ENCODE peak calls at places on chromosomes 13 and 19, in seven cellular contexts. One of them, this sample, is unnamed.

GRCh38 chr19:1261863-1262686 is 7.1 kb upstream of the CIRBP start:
- DNase-seq in CD8-positive, alpha-beta T cell: no peak
- DNase-seq in fibroblast of pulmonary artery: no peak
- DNase-seq in cardiac fibroblast: peak
- DNase-seq in OCI-LY7: no peak
- DNase-seq in stomach: peak
- DNase-seq in psoas muscle: peak
- DNase-seq in this sample: no peak

GRCh38 chr19:30646806-30647205 is 274.6 kb downstream of the ZNF536 start:
- DNase-seq in psoas muscle: no peak
- DNase-seq in OCI-LY7: no peak
- DNase-seq in cardiac fibroblast: no peak
- DNase-seq in CD8-positive, alpha-beta T cell: no peak
- DNase-seq in stomach: no peak
- DNase-seq in fibroblast of pulmonary artery: no peak
- DNase-seq in this sample: no peak

GRCh38 chr13:100454876-100455275 is 133.7 kb downstream of the GGACT start:
- DNase-seq in CD8-positive, alpha-beta T cell: no peak
- DNase-seq in OCI-LY7: no peak
- DNase-seq in stomach: no peak
- DNase-seq in cardiac fibroblast: peak
- DNase-seq in fibroblast of pulmonary artery: peak
- DNase-seq in psoas muscle: no peak
- DNase-seq in this sample: no peak

GRCh38 chr19:8609210-8610040 is 1.1 kb downstream of the ADAMTS10 start:
- DNase-seq in OCI-LY7: no peak
- DNase-seq in stomach: peak
- DNase-seq in fibroblast of pulmonary artery: peak
- DNase-seq in CD8-positive, alpha-beta T cell: no peak
- DNase-seq in psoas muscle: peak
- DNase-seq in cardiac fibroblast: peak
- DNase-seq in this sample: no peak

GRCh38 chr19:2661615-2662014 is 40.9 kb downstream of the GNG7 start:
- DNase-seq in stomach: no peak
- DNase-seq in fibroblast of pulmonary artery: no peak
- DNase-seq in OCI-LY7: peak
- DNase-seq in cardiac fibroblast: peak
- DNase-seq in CD8-positive, alpha-beta T cell: no peak
- DNase-seq in psoas muscle: no peak
- DNase-seq in this sample: no peak

GRCh38 chr19:58209577-58209976 is 19.1 kb upstream of the ZNF544 start:
- DNase-seq in stomach: no peak
- DNase-seq in cardiac fibroblast: no peak
- DNase-seq in fibroblast of pulmonary artery: no peak
- DNase-seq in psoas muscle: no peak
- DNase-seq in CD8-positive, alpha-beta T cell: no peak
- DNase-seq in OCI-LY7: no peak
- DNase-seq in this sample: no peak

GRCh38 chr13:44969858-44970484 is 19.3 kb downstream of the NUFIP1 start:
- DNase-seq in stomach: no peak
- DNase-seq in fibroblast of pulmonary artery: peak
- DNase-seq in cardiac fibroblast: peak
- DNase-seq in OCI-LY7: peak
- DNase-seq in psoas muscle: no peak
- DNase-seq in CD8-positive, alpha-beta T cell: no peak
- DNase-seq in this sample: peak

GRCh38 chr19:46773018-46773399 is 15.4 kb downstream of the SLC1A5 start:
- DNase-seq in cardiac fibroblast: no peak
- DNase-seq in psoas muscle: no peak
- DNase-seq in stomach: no peak
- DNase-seq in CD8-positive, alpha-beta T cell: no peak
- DNase-seq in OCI-LY7: no peak
- DNase-seq in fibroblast of pulmonary artery: no peak
- DNase-seq in this sample: no peak

GRCh38 chr13:103692442-103692841 is 626.2 kb upstream of the SLC10A2 start:
- DNase-seq in psoas muscle: no peak
- DNase-seq in fibroblast of pulmonary artery: no peak
- DNase-seq in stomach: no peak
- DNase-seq in OCI-LY7: no peak
- DNase-seq in CD8-positive, alpha-beta T cell: no peak
- DNase-seq in cardiac fibroblast: no peak
- DNase-seq in this sample: no peak

GRCh38 chr19:42185281-42185680 is 32.2 kb downstream of the DEDD2 start:
- DNase-seq in psoas muscle: no peak
- DNase-seq in cardiac fibroblast: peak
- DNase-seq in stomach: no peak
- DNase-seq in fibroblast of pulmonary artery: peak
- DNase-seq in CD8-positive, alpha-beta T cell: no peak
- DNase-seq in OCI-LY7: peak
- DNase-seq in this sample: no peak

GRCh38 chr13:27053902-27054595 is 117.6 kb downstream of the USP12 start:
- DNase-seq in CD8-positive, alpha-beta T cell: no peak
- DNase-seq in psoas muscle: no peak
- DNase-seq in OCI-LY7: no peak
- DNase-seq in cardiac fibroblast: peak
- DNase-seq in stomach: no peak
- DNase-seq in fibroblast of pulmonary artery: peak
- DNase-seq in this sample: peak

GRCh38 chr19:39599116-39599515 is 3.2 kb upstream of the LGALS13 start:
- DNase-seq in psoas muscle: no peak
- DNase-seq in stomach: no peak
- DNase-seq in OCI-LY7: peak
- DNase-seq in fibroblast of pulmonary artery: peak
- DNase-seq in CD8-positive, alpha-beta T cell: no peak
- DNase-seq in cardiac fibroblast: peak
- DNase-seq in this sample: no peak

GRCh38 chr19:18170714-18171255 is 2.8 kb upstream of the IFI30 start:
- DNase-seq in stomach: no peak
- DNase-seq in cardiac fibroblast: no peak
- DNase-seq in CD8-positive, alpha-beta T cell: no peak
- DNase-seq in fibroblast of pulmonary artery: no peak
- DNase-seq in psoas muscle: no peak
- DNase-seq in OCI-LY7: peak
- DNase-seq in this sample: no peak

GRCh38 chr19:55406869-55407624 is 541 bp downstream of the UBE2S start:
- DNase-seq in OCI-LY7: peak
- DNase-seq in stomach: peak
- DNase-seq in psoas muscle: peak
- DNase-seq in fibroblast of pulmonary artery: peak
- DNase-seq in CD8-positive, alpha-beta T cell: no peak
- DNase-seq in cardiac fibroblast: peak
- DNase-seq in this sample: no peak

GRCh38 chr19:17020823-17021222 is 5.8 kb downstream of the CPAMD8 start:
- DNase-seq in psoas muscle: no peak
- DNase-seq in stomach: no peak
- DNase-seq in CD8-positive, alpha-beta T cell: no peak
- DNase-seq in fibroblast of pulmonary artery: peak
- DNase-seq in OCI-LY7: peak
- DNase-seq in cardiac fibroblast: peak
- DNase-seq in this sample: no peak

GRCh38 chr13:26400545-26400944 is 146.6 kb downstream of the CDK8 start:
- DNase-seq in stomach: no peak
- DNase-seq in fibroblast of pulmonary artery: no peak
- DNase-seq in cardiac fibroblast: no peak
- DNase-seq in CD8-positive, alpha-beta T cell: no peak
- DNase-seq in psoas muscle: no peak
- DNase-seq in OCI-LY7: no peak
- DNase-seq in this sample: no peak

GRCh38 chr13:47005761-47006414 is 109.0 kb upstream of the HTR2A start:
- DNase-seq in fibroblast of pulmonary artery: no peak
- DNase-seq in stomach: no peak
- DNase-seq in cardiac fibroblast: no peak
- DNase-seq in OCI-LY7: no peak
- DNase-seq in CD8-positive, alpha-beta T cell: no peak
- DNase-seq in psoas muscle: no peak
- DNase-seq in this sample: no peak

GRCh38 chr19:19460761-19461265 is 54.5 kb downstream of the TSSK6 start:
- DNase-seq in fibroblast of pulmonary artery: peak
- DNase-seq in stomach: peak
- DNase-seq in CD8-positive, alpha-beta T cell: peak
- DNase-seq in cardiac fibroblast: peak
- DNase-seq in OCI-LY7: peak
- DNase-seq in psoas muscle: peak
- DNase-seq in this sample: no peak

GRCh38 chr19:12265921-12266704 is 28.6 kb downstream of the ZNF44 start:
- DNase-seq in OCI-LY7: no peak
- DNase-seq in stomach: no peak
- DNase-seq in psoas muscle: no peak
- DNase-seq in fibroblast of pulmonary artery: no peak
- DNase-seq in CD8-positive, alpha-beta T cell: no peak
- DNase-seq in cardiac fibroblast: no peak
- DNase-seq in this sample: no peak

GRCh38 chr13:40653558-40654318 is 12.7 kb downstream of the FOXO1 start:
- DNase-seq in cardiac fibroblast: peak
- DNase-seq in stomach: no peak
- DNase-seq in OCI-LY7: peak
- DNase-seq in fibroblast of pulmonary artery: peak
- DNase-seq in CD8-positive, alpha-beta T cell: no peak
- DNase-seq in psoas muscle: no peak
- DNase-seq in this sample: no peak

GRCh38 chr19:19386373-19386869 is 19.1 kb upstream of the GATAD2A start:
- DNase-seq in psoas muscle: no peak
- DNase-seq in CD8-positive, alpha-beta T cell: no peak
- DNase-seq in cardiac fibroblast: no peak
- DNase-seq in OCI-LY7: no peak
- DNase-seq in stomach: no peak
- DNase-seq in fibroblast of pulmonary artery: no peak
- DNase-seq in this sample: no peak

GRCh38 chr19:13040916-13041292 is 45.6 kb downstream of the NFIX start:
- DNase-seq in CD8-positive, alpha-beta T cell: no peak
- DNase-seq in stomach: no peak
- DNase-seq in psoas muscle: no peak
- DNase-seq in cardiac fibroblast: no peak
- DNase-seq in OCI-LY7: no peak
- DNase-seq in fibroblast of pulmonary artery: no peak
- DNase-seq in this sample: no peak

GRCh38 chr13:113123226-113124150 is 889 bp downstream of the F10 start:
- DNase-seq in psoas muscle: no peak
- DNase-seq in fibroblast of pulmonary artery: no peak
- DNase-seq in OCI-LY7: no peak
- DNase-seq in CD8-positive, alpha-beta T cell: no peak
- DNase-seq in stomach: no peak
- DNase-seq in cardiac fibroblast: no peak
- DNase-seq in this sample: no peak
- TF ChIP-seq CTCF in psoas muscle: no peak
- TF ChIP-seq CTCF in fibroblast of pulmonary artery: peak
- TF ChIP-seq CTCF in OCI-LY7: peak
- TF ChIP-seq CTCF in CD8-positive, alpha-beta T cell: no peak
- TF ChIP-seq CTCF in stomach: no peak
- TF ChIP-seq CTCF in cardiac fibroblast: peak
- TF ChIP-seq CTCF in this sample: peak

GRCh38 chr19:10517361-10517759 is at the start of gene S1PR5:
- DNase-seq in fibroblast of pulmonary artery: no peak
- DNase-seq in OCI-LY7: no peak
- DNase-seq in CD8-positive, alpha-beta T cell: no peak
- DNase-seq in stomach: no peak
- DNase-seq in psoas muscle: no peak
- DNase-seq in cardiac fibroblast: no peak
- DNase-seq in this sample: no peak

GRCh38 chr19:10519421-10519820 is 2.2 kb upstream of the S1PR5 start:
- DNase-seq in cardiac fibroblast: no peak
- DNase-seq in psoas muscle: no peak
- DNase-seq in CD8-positive, alpha-beta T cell: no peak
- DNase-seq in stomach: no peak
- DNase-seq in fibroblast of pulmonary artery: no peak
- DNase-seq in OCI-LY7: no peak
- DNase-seq in this sample: no peak

GRCh38 chr19:10516671-10517286 is 468 bp downstream of the S1PR5 start:
- DNase-seq in CD8-positive, alpha-beta T cell: no peak
- DNase-seq in OCI-LY7: no peak
- DNase-seq in psoas muscle: no peak
- DNase-seq in fibroblast of pulmonary artery: no peak
- DNase-seq in stomach: no peak
- DNase-seq in cardiac fibroblast: peak
- DNase-seq in this sample: no peak

GRCh38 chr19:10518444-10519361 is 1.5 kb upstream of the S1PR5 start:
- DNase-seq in stomach: no peak
- DNase-seq in psoas muscle: no peak
- DNase-seq in cardiac fibroblast: no peak
- DNase-seq in CD8-positive, alpha-beta T cell: no peak
- DNase-seq in OCI-LY7: no peak
- DNase-seq in fibroblast of pulmonary artery: no peak
- DNase-seq in this sample: no peak

GRCh38 chr19:10517760-10518443 is 655 bp upstream of the S1PR5 start:
- DNase-seq in psoas muscle: no peak
- DNase-seq in cardiac fibroblast: peak
- DNase-seq in stomach: no peak
- DNase-seq in OCI-LY7: no peak
- DNase-seq in fibroblast of pulmonary artery: peak
- DNase-seq in CD8-positive, alpha-beta T cell: no peak
- DNase-seq in this sample: no peak
- H3K4me3 ChIP-seq in psoas muscle: peak
- H3K4me3 ChIP-seq in cardiac fibroblast: peak
- H3K4me3 ChIP-seq in stomach: peak
- H3K4me3 ChIP-seq in OCI-LY7: peak
- H3K4me3 ChIP-seq in fibroblast of pulmonary artery: peak
- H3K4me3 ChIP-seq in CD8-positive, alpha-beta T cell: peak
- H3K4me3 ChIP-seq in this sample: no peak

GRCh38 chr13:49711218-49711863 is 20.1 kb upstream of the EBPL start:
- DNase-seq in stomach: no peak
- DNase-seq in CD8-positive, alpha-beta T cell: no peak
- DNase-seq in OCI-LY7: no peak
- DNase-seq in psoas muscle: no peak
- DNase-seq in cardiac fibroblast: peak
- DNase-seq in fibroblast of pulmonary artery: peak
- DNase-seq in this sample: no peak

GRCh38 chr13:49714757-49715156 is 23.5 kb upstream of the EBPL start:
- DNase-seq in stomach: no peak
- DNase-seq in fibroblast of pulmonary artery: no peak
- DNase-seq in cardiac fibroblast: no peak
- DNase-seq in CD8-positive, alpha-beta T cell: no peak
- DNase-seq in OCI-LY7: no peak
- DNase-seq in psoas muscle: no peak
- DNase-seq in this sample: no peak

GRCh38 chr13:49716615-49717014 is 25.3 kb upstream of the EBPL start:
- DNase-seq in fibroblast of pulmonary artery: no peak
- DNase-seq in stomach: no peak
- DNase-seq in CD8-positive, alpha-beta T cell: no peak
- DNase-seq in psoas muscle: no peak
- DNase-seq in cardiac fibroblast: no peak
- DNase-seq in OCI-LY7: no peak
- DNase-seq in this sample: no peak
- TF ChIP-seq CTCF in fibroblast of pulmonary artery: no peak
- TF ChIP-seq CTCF in stomach: no peak
- TF ChIP-seq CTCF in CD8-positive, alpha-beta T cell: no peak
- TF ChIP-seq CTCF in psoas muscle: no peak
- TF ChIP-seq CTCF in cardiac fibroblast: no peak
- TF ChIP-seq CTCF in OCI-LY7: no peak
- TF ChIP-seq CTCF in this sample: no peak

DNA sequence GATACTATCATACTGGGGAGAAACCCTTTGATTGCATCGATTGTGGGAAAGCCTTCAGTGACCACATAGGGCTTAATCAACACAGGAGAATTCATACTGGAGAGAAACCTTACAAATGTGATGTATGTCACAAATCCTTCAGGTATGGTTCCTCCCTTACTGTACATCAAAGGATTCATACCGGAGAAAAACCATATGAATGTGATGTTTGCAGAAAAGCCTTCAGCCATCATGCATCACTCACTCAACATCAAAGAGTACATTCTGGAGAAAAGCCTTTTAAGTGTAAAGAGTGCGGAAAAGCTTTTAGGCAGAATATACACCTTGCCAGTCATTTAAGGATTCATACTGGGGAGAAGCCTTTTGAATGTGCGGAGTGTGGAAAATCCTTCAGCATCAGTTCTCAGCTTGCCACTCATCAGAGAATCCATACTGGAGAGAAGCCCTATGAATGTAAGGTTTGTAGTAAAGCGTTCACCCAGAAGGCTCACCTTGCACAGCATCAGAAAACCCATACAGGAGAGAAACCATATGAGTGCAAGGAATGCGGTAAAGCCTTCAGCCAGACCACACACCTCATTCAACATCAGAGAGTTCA is 12.9 kb upstream of the ZNF470 start:
- DNase-seq in cardiac fibroblast: no peak
- DNase-seq in psoas muscle: no peak
- DNase-seq in CD8-positive, alpha-beta T cell: no peak
- DNase-seq in stomach: no peak
- DNase-seq in fibroblast of pulmonary artery: no peak
- DNase-seq in OCI-LY7: no peak
- DNase-seq in this sample: no peak
- H3K4me3 ChIP-seq in cardiac fibroblast: no peak
- H3K4me3 ChIP-seq in psoas muscle: no peak
- H3K4me3 ChIP-seq in CD8-positive, alpha-beta T cell: no peak
- H3K4me3 ChIP-seq in stomach: no peak
- H3K4me3 ChIP-seq in fibroblast of pulmonary artery: no peak
- H3K4me3 ChIP-seq in OCI-LY7: no peak
- H3K4me3 ChIP-seq in this sample: no peak

This sample was measured in epithelial cell of proximal tubule.